ENCODE peak calls at places on chromosomes 4 and X, in four cellular contexts. O, W, G and F are unnamed samples.

GRCh38 chrX:115023139-115023538 is 5.7 kb upstream of the IL13RA2 start:
- DNase-seq in O (peak), W (peak), G (no peak), F (no peak)

GRCh38 chrX:44675364-44676024 is 132.8 kb upstream of the FUNDC1 start:
- DNase-seq in G (no peak), W (peak), O (peak), F (no peak)

GRCh38 chrX:38929966-38930421 is 128.7 kb downstream of the MID1IP1 start:
- DNase-seq in W (peak), G (no peak), O (peak), F (no peak)

GRCh38 chr4:155543126-155543765 is 123.4 kb upstream of the GUCY1A1 start:
- DNase-seq in G (no peak), O (peak), W (peak), F (no peak)

GRCh38 chrX:38803286-38803608 is 2.0 kb downstream of the MID1IP1 start:
- DNase-seq in O (no peak), G (no peak), W (no peak), F (no peak)

GRCh38 chr4:19095491-19096046 is 1074.0 kb upstream of the LCORL start:
- DNase-seq in W (no peak), O (no peak), G (no peak), F (no peak)

GRCh38 chr4:83569967-83570366 is 34.1 kb downstream of the GPAT3 start:
- DNase-seq in O (no peak), W (peak), G (no peak), F (no peak)

GRCh38 chr4:168900080-168900479 is 110.0 kb downstream of the CBR4 start:
- DNase-seq in O (no peak), G (peak), W (no peak), F (no peak)

GRCh38 chr4:36269116-36269515 is 12.3 kb upstream of the DTHD1 start:
- DNase-seq in W (no peak), O (no peak), G (no peak), F (no peak)

GRCh38 chr4:118296739-118297138 is 56.1 kb downstream of the PRSS12 start:
- DNase-seq in W (no peak), O (no peak), G (no peak), F (no peak)

GRCh38 chr4:125833-126232 is 1.5 kb downstream of the ZNF718 start:
- DNase-seq in W (no peak), G (no peak), O (no peak), F (no peak)

GRCh38 chrX:45011131-45011530 is 138.1 kb downstream of the KDM6A start:
- DNase-seq in G (no peak), W (peak), O (peak), F (no peak)

GRCh38 chrX:70082723-70083122 is 20.5 kb downstream of the OTUD6A start:
- DNase-seq in O (no peak), G (no peak), W (no peak), F (no peak)

GRCh38 chrX:103565197-103565596 is 20.1 kb upstream of the TCEAL4 start:
- DNase-seq in O (no peak), W (no peak), G (no peak), F (no peak)

GRCh38 chr4:15420642-15421041 is 7.2 kb upstream of the C1QTNF7 start:
- DNase-seq in W (no peak), O (peak), G (peak), F (no peak)

GRCh38 chr4:126768338-126768737 is 864.4 kb upstream of the INTU start:
- DNase-seq in O (no peak), W (no peak), G (no peak), F (no peak)

GRCh38 chrX:120664081-120664480 is 34.2 kb upstream of the C1GALT1C1 start:
- DNase-seq in G (no peak), O (no peak), W (peak), F (no peak)

GRCh38 chr4:139986621-139987510 is 167.1 kb downstream of the MAML3 start:
- DNase-seq in W (no peak), O (no peak), G (peak), F (no peak)

GRCh38 chr4:162644346-162644745 is 480.5 kb upstream of the FSTL5 start:
- DNase-seq in W (no peak), O (peak), G (no peak), F (no peak)

GRCh38 chr4:140049024-140049923 is 104.7 kb downstream of the MAML3 start:
- DNase-seq in W (peak), O (peak), G (peak), F (no peak)

GRCh38 chrX:151019837-151020236 is 36.7 kb downstream of the HMGB3 start:
- DNase-seq in G (no peak), W (peak), O (peak), F (no peak)

GRCh38 chr4:89221175-89221867 is 86.3 kb downstream of the GPRIN3 start:
- DNase-seq in O (no peak), W (no peak), G (no peak), F (no peak)

GRCh38 chr4:180636696-180637095 is 1606.5 kb upstream of the TENM3 start:
- DNase-seq in G (no peak), O (no peak), W (no peak), F (no peak)

GRCh38 chrX:11367609-11368430 is 74.6 kb downstream of the AMELX start:
- DNase-seq in W (peak), O (peak), G (no peak), F (no peak)

GRCh38 chr4:33709247-33709646 is 2535.1 kb downstream of the ARAP2 start:
- DNase-seq in W (no peak), G (no peak), O (peak), F (no peak)

GRCh38 chr4:3342182-3342854 is 49.5 kb downstream of the RGS12 start:
- DNase-seq in O (peak), W (peak), G (no peak), F (no peak)

GRCh38 chr4:8895295-8895694 is 23.7 kb upstream of the HMX1 start:
- DNase-seq in O (no peak), G (no peak), W (no peak), F (no peak)

GRCh38 chr4:182576609-182577289 is 333.5 kb downstream of the TENM3 start:
- DNase-seq in O (peak), W (no peak), G (no peak), F (no peak)

GRCh38 chr4:83709627-83710026 is 173.7 kb downstream of the GPAT3 start:
- DNase-seq in G (no peak), W (no peak), O (no peak), F (no peak)

GRCh38 chr4:27973056-27973455 is 1112.4 kb downstream of the STIM2 start:
- DNase-seq in G (no peak), O (no peak), W (no peak), F (no peak)

GRCh38 chrX:22389544-22390243 is 117.0 kb downstream of the CBLL2 start:
- DNase-seq in W (peak), G (no peak), O (peak), F (no peak)

GRCh38 chr4:67327245-67327860 is 217.9 kb downstream of the CENPC start:
- DNase-seq in G (peak), O (peak), W (peak), F (no peak)

GRCh38 chrX:129731228-129731627 is 7.6 kb upstream of the XPNPEP2 start:
- DNase-seq in G (no peak), O (no peak), W (no peak), F (no peak)

GRCh38 chr4:15262396-15262795 is 165.4 kb upstream of the C1QTNF7 start:
- DNase-seq in W (peak), O (peak), G (no peak), F (no peak)

GRCh38 chr4:187289371-187289770 is 565.7 kb upstream of the FAT1 start:
- DNase-seq in O (no peak), W (no peak), G (no peak), F (no peak)

GRCh38 chr4:185810746-185811508 is 1.1 kb downstream of the SORBS2 start:
- DNase-seq in G (no peak), W (peak), O (no peak), F (no peak)

DNA sequence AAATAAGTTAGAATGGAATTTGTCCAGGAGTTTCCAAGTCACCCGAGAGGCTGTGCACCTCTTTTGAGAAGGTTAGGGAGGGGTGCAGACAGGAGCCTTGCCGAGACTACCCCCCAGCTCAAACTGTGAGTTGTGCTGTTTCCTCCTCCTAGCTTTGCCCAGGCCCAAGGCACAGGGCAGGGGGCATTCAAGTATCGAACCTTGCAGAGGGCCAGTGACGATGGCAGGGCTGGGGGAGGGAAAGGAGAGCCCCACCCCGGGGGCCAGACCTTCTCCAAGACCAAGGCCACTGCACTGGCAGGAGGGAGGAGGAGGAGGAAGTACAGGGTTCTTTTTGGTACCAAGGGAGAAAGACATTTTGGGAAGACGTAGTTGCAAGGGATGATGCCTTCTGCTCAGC is 80.6 kb downstream of the TMEM144 start:
- DNase-seq in G (no peak), W (no peak), O (no peak), F (no peak)
- TF ChIP-seq CTCF in G (no peak), W (no peak), O (no peak), F (no peak)

GRCh38 chr4:17758459-17758858 is 23.0 kb downstream of the FAM184B start:
- DNase-seq in W (no peak), O (no peak), G (no peak), F (no peak)
- H3K4me3 ChIP-seq in W (no peak), O (no peak), G (no peak), F (no peak)

GRCh38 chr4:105569851-105570207 is 17.4 kb downstream of the ARHGEF38 start:
- DNase-seq in G (no peak), O (no peak), W (no peak), F (no peak)
- H3K27ac ChIP-seq in G (no peak), O (no peak), W (peak), F (no peak)

GRCh38 chr4:80361329-80361900 is 25.9 kb downstream of the CFAP299 start:
- DNase-seq in O (no peak), G (no peak), W (peak), F (no peak)

GRCh38 chr4:80362578-80363181 is 27.1 kb downstream of the CFAP299 start:
- DNase-seq in G (peak), O (peak), W (peak), F (no peak)

GRCh38 chr4:80367737-80368136 is 32.2 kb downstream of the CFAP299 start:
- DNase-seq in O (no peak), G (no peak), W (peak), F (no peak)

GRCh38 chr4:80370635-80371034 is 35.1 kb downstream of the CFAP299 start:
- DNase-seq in O (no peak), G (no peak), W (no peak), F (no peak)

DNA sequence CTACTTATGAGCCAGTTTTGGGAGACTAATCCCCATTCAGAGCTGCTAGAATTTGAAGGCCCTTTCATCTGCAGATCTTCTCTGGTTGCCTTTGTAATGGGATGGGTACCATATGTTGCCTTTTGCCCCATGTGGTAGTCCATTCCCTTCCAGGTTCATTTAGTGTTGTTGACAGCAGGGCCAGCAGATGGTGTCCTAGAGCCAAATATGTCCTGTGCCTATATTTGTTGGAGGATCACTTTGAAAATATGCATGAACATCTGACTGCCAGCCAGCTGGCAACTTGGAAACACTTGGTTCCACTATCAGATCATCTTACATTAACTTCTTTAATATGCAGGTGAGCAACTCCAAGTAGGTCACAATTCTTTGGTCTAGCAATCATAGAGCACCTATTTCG is 30.4 kb downstream of the CFAP299 start:
- DNase-seq in W (peak), G (no peak), O (peak), F (no peak)
- TF ChIP-seq CTCF in W (peak), G (no peak), O (peak), F (no peak)